ENCODE peak calls at places on chromosome 9, in seven cellular contexts. X is pancreas, L is heart right ventricle, A is IMR-90, K is astrocyte, U is GM23338, E is upper lobe of right lung. R is an unnamed sample. For H3K4me1 and H3K27me3, the result is how much of the 10 kb centered on the place peaks cover.

GRCh38 chr9:37787059-37787458 is 2.2 kb upstream of the EXOSC3 start:
- DNase-seq in K (no peak), X (no peak), E (no peak), U (peak), A (no peak), L (no peak), R (no peak)

GRCh38 chr9:90547896-90548295 is 94.7 kb downstream of the DIRAS2 start:
- DNase-seq in X (no peak), U (peak), A (no peak), L (no peak), E (no peak), K (no peak), R (no peak)

GRCh38 chr9:111516061-111516465 is 8.9 kb upstream of the ZNF483 start:
- DNase-seq in A (peak), U (peak), K (no peak), L (no peak), X (no peak), E (no peak), R (no peak)

GRCh38 chr9:134837529-134837928 is 43.1 kb upstream of the FCN2 start:
- DNase-seq in X (no peak), U (no peak), K (peak), L (no peak), A (peak), E (no peak), R (no peak)

GRCh38 chr9:134375430-134376385 is 49.5 kb downstream of the RXRA start:
- DNase-seq in U (no peak), E (no peak), L (peak), K (peak), X (peak), A (no peak), R (peak)

GRCh38 chr9:97632406-97632991 is 669 bp downstream of the TSTD2 start:
- DNase-seq in E (peak), A (peak), U (peak), X (peak), L (peak), K (peak), R (peak)

GRCh38 chr9:2289234-2289755 is 274.1 kb downstream of the SMARCA2 start:
- DNase-seq in K (no peak), E (no peak), X (no peak), U (no peak), A (no peak), L (no peak), R (no peak)

GRCh38 chr9:97067490-97067889 is 28.5 kb upstream of the CTSV start:
- DNase-seq in L (no peak), K (no peak), E (no peak), U (no peak), X (no peak), A (no peak), R (no peak)

GRCh38 chr9:133125706-133126696 is 5.0 kb upstream of the RALGDS start:
- DNase-seq in K (peak), L (peak), U (no peak), A (peak), X (peak), E (peak), R (peak)

GRCh38 chr9:127555830-127556820 is 56.0 kb upstream of the STXBP1 start:
- DNase-seq in X (peak), E (peak), K (peak), A (peak), U (no peak), L (peak), R (peak)

GRCh38 chr9:104286792-104287191 is 192.7 kb downstream of the SMC2 start:
- DNase-seq in X (no peak), A (no peak), U (no peak), K (no peak), E (no peak), L (no peak), R (no peak)

GRCh38 chr9:104142799-104143553 is 48.9 kb downstream of the SMC2 start:
- DNase-seq in L (no peak), U (no peak), E (no peak), K (no peak), X (no peak), A (no peak), R (no peak)

GRCh38 chr9:12884736-12885395 is 110.0 kb downstream of the LURAP1L start:
- DNase-seq in U (peak), A (peak), X (no peak), L (no peak), E (no peak), K (peak), R (no peak)

GRCh38 chr9:6243746-6244145 is 28.1 kb downstream of the IL33 start:
- DNase-seq in X (no peak), E (no peak), L (no peak), U (no peak), K (peak), A (peak), R (no peak)

GRCh38 chr9:89844535-89844934 is 239.7 kb downstream of the GADD45G start:
- DNase-seq in U (no peak), E (peak), K (no peak), A (no peak), L (no peak), X (no peak), R (no peak)

GRCh38 chr9:31776471-31776870 is 608.0 kb upstream of the ACO1 start:
- DNase-seq in A (no peak), E (no peak), L (no peak), K (no peak), X (no peak), U (no peak), R (no peak)

GRCh38 chr9:114348261-114348905 is 18.7 kb downstream of the ORM2 start:
- DNase-seq in E (no peak), U (no peak), K (no peak), X (no peak), L (no peak), A (no peak), R (no peak)

GRCh38 chr9:135463140-135463539 is 16.4 kb upstream of the PPP1R26 start:
- DNase-seq in A (peak), E (no peak), K (no peak), U (no peak), L (no peak), X (no peak), R (no peak)

GRCh38 chr9:125626187-125626586 is 80.8 kb downstream of the MAPKAP1 start:
- DNase-seq in L (no peak), X (no peak), E (no peak), A (peak), K (peak), U (no peak), R (no peak)

GRCh38 chr9:93897075-93897970 is 57.8 kb downstream of the BARX1 start:
- DNase-seq in E (no peak), A (no peak), X (no peak), U (no peak), L (no peak), K (no peak), R (no peak)

GRCh38 chr9:2085719-2086515 is 70.8 kb downstream of the SMARCA2 start:
- DNase-seq in A (peak), U (no peak), K (peak), E (no peak), X (no peak), L (peak), R (no peak)

GRCh38 chr9:35726876-35727438 is 5.0 kb downstream of the TLN1 start:
- DNase-seq in X (no peak), L (peak), U (peak), K (peak), E (peak), A (peak), R (no peak)
- H3K4me1 ChIP-seq in X (under half), L (half or more), U (under half), K (under half), E (half or more), A (under half), R (under half)

DNA sequence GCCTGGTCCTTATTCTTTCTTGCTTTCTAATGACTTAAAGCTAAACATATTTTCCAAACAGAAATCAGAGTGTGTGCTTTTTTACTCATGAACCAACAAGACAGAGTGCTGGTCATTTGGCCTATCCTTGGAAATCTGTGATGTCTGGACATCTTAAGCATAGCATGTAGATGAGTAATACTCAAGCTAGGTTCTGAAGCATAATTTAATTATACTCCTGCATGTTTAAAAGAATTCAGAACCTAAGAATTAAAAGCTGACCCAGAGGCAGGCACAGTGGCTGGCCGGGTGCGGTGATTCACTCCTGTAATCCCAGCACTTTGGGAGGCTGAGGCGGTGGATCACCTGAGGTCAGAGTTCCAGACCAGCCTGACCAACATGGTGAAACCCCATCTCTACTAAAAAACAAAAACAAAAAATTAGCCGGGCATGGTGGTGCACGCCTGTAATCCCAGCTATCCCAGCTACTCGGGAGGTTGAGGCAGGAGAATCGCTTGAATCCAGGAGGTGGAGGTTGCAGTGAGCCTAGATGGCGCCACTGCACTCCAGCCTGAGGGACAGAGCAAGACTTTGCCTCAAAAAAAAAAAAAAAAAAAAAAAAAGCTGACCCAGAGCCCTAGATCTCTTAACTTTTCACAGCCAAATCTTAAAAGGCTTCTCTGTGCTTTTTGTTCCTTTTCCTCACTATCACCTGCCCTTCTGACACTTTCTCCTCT is 16.2 kb upstream of the TJP2 start:
- DNase-seq in U (no peak), E (no peak), A (peak), X (no peak), L (no peak), K (peak), R (no peak)
- TF ChIP-seq CTCF in U (peak), E (peak), A (peak), X (no peak), L (peak), K (peak), R (no peak)

GRCh38 chr9:9751996-9752395 is 860.8 kb downstream of the PTPRD start:
- DNase-seq in A (no peak), K (no peak), X (no peak), U (no peak), E (no peak), L (no peak), R (no peak)

GRCh38 chr9:9747787-9748186 is 865.0 kb downstream of the PTPRD start:
- DNase-seq in U (no peak), A (peak), K (peak), E (no peak), X (no peak), L (no peak), R (no peak)

GRCh38 chr9:9750719-9751118 is 862.1 kb downstream of the PTPRD start:
- DNase-seq in A (no peak), L (no peak), E (no peak), U (no peak), K (no peak), X (no peak), R (no peak)

GRCh38 chr9:9746826-9747225 is 866.0 kb downstream of the PTPRD start:
- DNase-seq in A (no peak), X (no peak), E (no peak), U (no peak), K (no peak), L (no peak), R (no peak)

DNA sequence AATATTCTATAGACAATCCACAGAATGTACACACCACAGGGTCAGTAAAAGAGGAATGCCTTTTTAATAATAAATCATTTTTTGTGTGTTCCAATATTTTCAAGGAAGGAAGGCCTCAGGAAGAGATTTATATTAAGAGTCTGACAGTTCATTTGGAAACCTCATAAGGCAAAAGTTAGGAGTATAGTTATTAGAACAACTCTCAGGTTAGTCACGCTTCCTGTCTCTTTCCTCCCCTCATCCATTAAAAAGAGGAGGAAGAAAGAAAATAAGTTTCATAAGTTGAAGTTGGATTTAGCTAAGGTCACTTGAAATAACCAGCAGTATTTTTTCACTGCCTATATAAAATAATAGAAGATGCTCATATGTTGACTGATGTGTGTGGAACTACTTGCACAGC is 863.2 kb downstream of the PTPRD start:
- DNase-seq in E (no peak), X (no peak), U (no peak), L (no peak), K (no peak), A (no peak), R (no peak)
- H3K27me3 ChIP-seq in E (under half), X (under half), U (under half), L (under half), K (under half), A (under half), R (under half)

GRCh38 chr9:131422241-131422792 is 28.4 kb downstream of the PRRC2B start:
- DNase-seq in A (peak), E (peak), K (no peak), U (no peak), L (no peak), X (no peak), R (peak)
- H3K4me1 ChIP-seq in A (under half), E (half or more), K (under half), U (half or more), L (half or more), X (under half), R (half or more)

GRCh38 chr9:136771907-136772306 is 7.6 kb upstream of the LCN15 start:
- DNase-seq in L (no peak), X (no peak), E (peak), A (no peak), U (no peak), K (no peak), R (no peak)

GRCh38 chr9:136774416-136775045 is 10.2 kb upstream of the LCN15 start:
- DNase-seq in K (no peak), L (no peak), E (peak), X (no peak), U (no peak), A (no peak), R (no peak)

GRCh38 chr9:136765041-136765440 is 723 bp upstream of the LCN15 start:
- DNase-seq in K (no peak), E (peak), X (no peak), A (no peak), L (peak), U (no peak), R (peak)

GRCh38 chr9:136773386-136774044 is 9.2 kb upstream of the LCN15 start:
- DNase-seq in E (peak), K (no peak), U (peak), L (no peak), A (no peak), X (no peak), R (peak)

DNA sequence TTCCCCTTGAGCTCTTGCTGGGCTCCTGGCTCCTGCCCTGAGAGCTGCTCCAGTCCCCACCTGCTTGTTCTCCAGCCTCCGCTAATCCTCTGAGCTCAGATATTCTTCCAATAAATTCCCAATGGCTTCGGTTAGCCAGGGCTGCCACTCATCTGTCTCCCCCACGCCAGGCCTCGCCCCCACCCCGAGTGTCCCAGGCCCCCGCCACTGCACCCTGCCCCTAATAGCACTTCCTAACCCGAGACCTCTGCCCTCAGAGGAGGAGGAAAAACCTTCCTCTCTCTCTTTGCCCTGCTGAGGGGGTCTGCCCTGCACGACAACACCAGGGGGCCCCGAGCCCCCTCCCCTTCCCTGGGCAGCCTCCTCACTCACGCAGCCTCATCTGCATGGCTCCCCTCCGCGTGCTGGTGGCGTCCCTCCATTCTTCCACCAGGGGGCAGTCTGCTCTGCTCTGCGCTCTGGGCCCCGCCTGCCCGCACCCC is 5.4 kb upstream of the LCN15 start:
- DNase-seq in X (no peak), U (peak), K (no peak), A (no peak), E (peak), L (no peak), R (peak)
- TF ChIP-seq CTCF in X (peak), U (peak), K (no peak), A (peak), E (peak), L (peak), R (peak)